ENCODE peak calls at places on chromosomes 13 and 19, in five cellular contexts. M is mesenchymal stem cell, Z is H1, H is trophoblast cell, Y is H9. C is an unnamed sample.

GRCh38 chr13:43229506-43229905 is 206.1 kb downstream of the DNAJC15 start:
- DNase-seq in M (peak), Z (no peak), H (no peak), Y (no peak), C (peak)

GRCh38 chr19:2729943-2730818 is 9.0 kb upstream of the DIRAS1 start:
- DNase-seq in M (no peak), Z (no peak), H (no peak), Y (no peak), C (no peak)

GRCh38 chr13:110287031-110287828 is 19.7 kb downstream of the COL4A1 start:
- DNase-seq in M (no peak), Z (no peak), H (peak), Y (no peak), C (no peak)

GRCh38 chr19:11949201-11949600 is 15.6 kb upstream of the ZNF763 start:
- DNase-seq in M (peak), Z (no peak), H (no peak), Y (no peak), C (peak)

GRCh38 chr19:33660426-33661160 is 38.8 kb downstream of the CHST8 start:
- DNase-seq in M (no peak), Z (no peak), H (no peak), Y (no peak), C (no peak)

GRCh38 chr19:34188388-34188787 is 16.1 kb downstream of the LSM14A start:
- DNase-seq in M (peak), Z (no peak), H (peak), Y (no peak), C (no peak)

GRCh38 chr13:113122571-113123225 is at the start of gene F10:
- DNase-seq in M (peak), Z (no peak), H (no peak), Y (peak), C (peak)

GRCh38 chr19:2578911-2579677 is 103.2 kb downstream of the GADD45B start:
- DNase-seq in M (peak), Z (peak), H (peak), Y (peak), C (peak)

GRCh38 chr13:32676242-32676641 is 90.0 kb downstream of the PDS5B start:
- DNase-seq in M (no peak), Z (no peak), H (no peak), Y (no peak), C (peak)

GRCh38 chr13:32314968-32315254 is 252 bp downstream of the ZAR1L start:
- DNase-seq in M (peak), Z (no peak), H (no peak), Y (no peak), C (peak)

GRCh38 chr19:39935262-39935661 is 828 bp upstream of the FCGBP start:
- DNase-seq in M (no peak), Z (no peak), H (no peak), Y (no peak), C (no peak)

GRCh38 chr13:80706164-80706471 is 365.2 kb upstream of the SPRY2 start:
- DNase-seq in M (no peak), Z (no peak), H (no peak), Y (no peak), C (no peak)

GRCh38 chr13:20412761-20413355 is 112.8 kb downstream of the CRYL1 start:
- DNase-seq in M (peak), Z (peak), H (no peak), Y (peak), C (peak)

GRCh38 chr19:1503089-1503924 is 9.5 kb downstream of the ADAMTSL5 start:
- DNase-seq in M (no peak), Z (no peak), H (no peak), Y (peak), C (peak)

GRCh38 chr19:33375156-33375744 is 1.7 kb downstream of the CEBPG start:
- DNase-seq in M (peak), Z (no peak), H (no peak), Y (no peak), C (no peak)

GRCh38 chr13:43377149-43377548 is 353.8 kb downstream of the DNAJC15 start:
- DNase-seq in M (no peak), Z (no peak), H (no peak), Y (no peak), C (peak)

GRCh38 chr19:54248016-54248601 is 5.5 kb upstream of the LILRA6 start:
- DNase-seq in M (no peak), Z (no peak), H (peak), Y (no peak), C (peak)

GRCh38 chr13:77022341-77022740 is 4.6 kb downstream of the FBXL3 start:
- DNase-seq in M (peak), Z (no peak), H (no peak), Y (no peak), C (peak)

GRCh38 chr13:114282143-114282685 is 813 bp downstream of the UPF3A start:
- DNase-seq in M (peak), Z (no peak), H (peak), Y (peak), C (peak)

GRCh38 chr19:14363203-14364097 is 17.8 kb upstream of the ADGRE5 start:
- DNase-seq in M (peak), Z (peak), H (no peak), Y (peak), C (peak)

GRCh38 chr13:61774903-61775302 is 359.3 kb upstream of the PCDH20 start:
- DNase-seq in M (no peak), Z (no peak), H (no peak), Y (no peak), C (no peak)

GRCh38 chr13:51998723-51999471 is 12.4 kb downstream of the ATP7B start:
- DNase-seq in M (no peak), Z (no peak), H (peak), Y (no peak), C (no peak)

GRCh38 chr13:98451676-98452105 is 125.2 kb downstream of the STK24 start:
- DNase-seq in M (no peak), Z (no peak), H (no peak), Y (no peak), C (peak)

GRCh38 chr19:41872384-41872774 is 4.7 kb upstream of the CD79A start:
- DNase-seq in M (no peak), Z (no peak), H (no peak), Y (no peak), C (no peak)

GRCh38 chr19:22595918-22596341 is 38.2 kb upstream of the ZNF492 start:
- DNase-seq in M (no peak), Z (no peak), H (no peak), Y (no peak), C (no peak)

GRCh38 chr19:41302624-41303351 is 7.2 kb upstream of the CCDC97 start:
- DNase-seq in M (no peak), Z (no peak), H (no peak), Y (no peak), C (no peak)

GRCh38 chr19:18322759-18323460 is at the start of gene LSM4:
- DNase-seq in M (peak), Z (peak), H (peak), Y (peak), C (peak)

GRCh38 chr19:13244920-13245319 is 94.7 kb downstream of the IER2 start:
- DNase-seq in M (no peak), Z (no peak), H (no peak), Y (no peak), C (no peak)

GRCh38 chr13:99380921-99381645 is 73.9 kb upstream of the GPR183 start:
- DNase-seq in M (no peak), Z (no peak), H (no peak), Y (no peak), C (peak)

GRCh38 chr19:22532388-22533310 is 101.5 kb upstream of the ZNF492 start:
- DNase-seq in M (no peak), Z (no peak), H (peak), Y (no peak), C (no peak)

DNA sequence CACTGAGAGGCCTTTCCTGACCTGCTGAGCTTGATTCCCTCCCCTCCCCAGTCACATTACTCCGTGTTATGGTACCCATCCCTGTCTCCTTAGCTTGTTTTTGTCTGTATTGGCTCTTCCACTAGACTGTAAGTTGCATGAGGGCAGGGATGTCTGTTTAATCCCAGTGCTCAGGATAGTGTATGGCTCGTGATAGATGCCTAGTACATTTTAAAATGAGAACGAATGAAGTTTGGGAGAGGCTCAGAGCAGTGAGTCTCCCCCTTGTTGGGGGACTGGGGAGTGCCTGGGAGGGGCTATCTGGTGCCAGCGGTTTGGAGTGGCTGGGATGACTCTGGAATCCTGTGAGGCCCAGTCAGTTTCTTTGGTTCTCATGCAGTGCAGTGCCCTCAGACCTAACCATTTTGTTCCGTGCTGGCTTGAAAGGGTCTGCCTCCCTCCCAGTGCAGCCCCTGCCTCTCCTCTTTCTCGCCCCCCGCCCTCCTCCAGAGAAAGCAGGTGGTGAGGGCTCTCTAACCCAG is 35.5 kb downstream of the ACTN4 start:
- DNase-seq in M (peak), Z (no peak), H (no peak), Y (no peak), C (no peak)
- H3K23ac ChIP-seq in M (no peak), Z (no peak), H (peak), Y (no peak), C (peak)

DNA sequence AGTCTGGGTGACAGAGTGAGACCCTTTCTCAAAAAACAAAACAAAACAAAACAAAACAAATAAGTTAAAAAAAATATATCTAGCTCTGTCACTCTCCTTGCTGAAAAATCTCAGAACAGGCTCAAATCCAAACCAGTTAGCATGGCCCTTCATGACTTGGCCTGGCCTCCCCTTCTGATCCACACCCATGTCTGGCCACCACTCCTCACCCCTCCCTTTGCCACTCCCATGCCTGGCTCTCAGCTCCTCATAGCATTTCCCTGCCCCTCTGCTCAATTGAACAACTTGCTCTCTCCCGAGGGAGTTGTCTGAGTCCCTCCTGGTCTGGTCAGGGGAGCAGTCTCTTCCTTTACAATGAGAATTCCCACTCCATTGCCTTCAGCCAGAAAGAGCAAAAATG is 4.0 kb upstream of the GSX1 start:
- DNase-seq in M (no peak), Z (no peak), H (no peak), Y (no peak), C (no peak)
- H2AFZ ChIP-seq in M (no peak), Z (no peak), H (no peak), Y (no peak), C (no peak)

DNA sequence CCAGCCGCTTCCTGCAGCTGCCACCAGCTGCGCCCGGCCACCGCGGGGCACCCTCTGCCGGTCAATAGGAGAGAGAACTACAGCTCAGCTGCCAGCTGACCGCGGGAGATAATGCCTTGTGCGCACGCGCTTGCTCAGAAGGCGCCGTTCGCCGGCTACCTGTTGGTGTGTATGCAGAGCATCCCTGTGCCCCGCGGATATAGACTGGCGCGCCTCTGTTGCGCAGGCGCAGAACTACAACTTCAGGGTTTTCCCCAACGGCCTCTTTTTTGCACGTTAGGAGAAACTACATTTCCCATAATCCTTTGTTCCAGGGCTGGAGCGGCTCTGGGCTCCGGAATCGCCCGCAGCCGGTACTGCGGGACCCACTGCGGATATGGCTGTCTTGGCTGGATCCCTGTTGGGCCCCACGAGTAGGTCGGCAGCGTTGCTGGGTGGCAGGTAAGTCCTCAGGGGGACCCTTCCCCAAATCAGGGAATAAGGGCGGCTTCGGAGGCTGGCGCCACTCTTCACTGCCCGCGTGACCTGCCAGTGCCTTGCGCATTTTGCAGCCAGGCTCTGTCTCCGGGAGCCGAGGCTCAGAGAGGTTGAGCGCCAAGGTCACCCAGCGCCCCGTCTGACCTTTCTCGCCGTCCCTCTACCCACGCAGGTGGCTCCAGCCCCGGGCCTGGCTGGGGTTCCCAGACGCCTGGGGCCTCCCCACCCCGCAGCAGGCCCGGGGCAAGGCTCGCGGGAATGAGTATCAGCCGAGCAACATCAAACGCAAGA is at the start of gene MRPL34:
- DNase-seq in M (peak), Z (peak), H (peak), Y (peak), C (peak)
- H3K23ac ChIP-seq in M (peak), Z (no peak), H (no peak), Y (no peak), C (peak)

DNA sequence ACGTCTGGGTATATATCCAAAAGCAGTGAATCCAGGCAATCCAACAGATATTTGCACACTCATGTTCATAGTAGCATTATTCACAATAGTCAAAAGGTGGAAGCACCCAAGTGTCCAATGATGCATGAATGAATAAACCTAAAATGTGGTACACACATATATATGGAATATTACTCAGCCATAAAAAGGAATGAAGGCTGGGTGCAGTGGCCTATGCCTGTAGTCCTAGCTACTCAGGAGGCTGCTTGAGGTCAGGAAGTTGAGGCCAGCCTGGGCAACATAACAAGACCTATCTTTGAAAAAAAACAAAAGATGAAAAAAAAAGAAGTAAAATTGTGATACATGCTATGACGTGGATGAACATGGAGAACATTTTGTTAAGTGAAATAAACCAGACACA is 10.4 kb upstream of the USP12 start:
- DNase-seq in M (no peak), Z (no peak), H (no peak), Y (no peak), C (no peak)
- H2AFZ ChIP-seq in M (no peak), Z (no peak), H (no peak), Y (no peak), C (no peak)

C was measured in IMR-90.